ENCODE peak calls at places on chromosomes 7 and 10, in six cellular contexts. Q is thyroid gland, C is aorta, T is psoas muscle, L is keratinocyte, E is lower lobe of right lung. S is an unnamed sample.

GRCh38 chr10:6228647-6229046 is 25.9 kb downstream of the PFKFB3 start:
- DNase-seq in E (peak), T (no peak), C (peak), L (no peak), Q (no peak), S (no peak)

GRCh38 chr10:97169063-97169462 is 16.7 kb downstream of the SLIT1 start:
- DNase-seq in E (no peak), Q (no peak), C (no peak), L (no peak), T (no peak), S (no peak)

GRCh38 chr10:29409241-29410051 is 120.6 kb downstream of the LYZL1 start:
- DNase-seq in C (peak), E (peak), T (peak), L (no peak), Q (peak), S (no peak)

GRCh38 chr10:16381083-16381482 is 55.7 kb upstream of the PTER start:
- DNase-seq in T (no peak), E (no peak), C (no peak), Q (no peak), L (no peak), S (peak)

GRCh38 chr7:26102176-26102575 is 49.8 kb upstream of the NFE2L3 start:
- DNase-seq in E (no peak), C (no peak), L (no peak), Q (no peak), T (no peak), S (no peak)

GRCh38 chr10:36380538-36380937 is 738.4 kb upstream of the FZD8 start:
- DNase-seq in Q (no peak), C (no peak), E (no peak), T (no peak), L (no peak), S (no peak)

GRCh38 chr7:74584160-74584954 is 73.2 kb upstream of the GTF2I start:
- DNase-seq in E (no peak), T (no peak), Q (no peak), C (no peak), L (no peak), S (no peak)

GRCh38 chr10:52599586-52600200 is 172.9 kb downstream of the MBL2 start:
- DNase-seq in C (no peak), E (no peak), T (no peak), Q (no peak), L (no peak), S (no peak)

GRCh38 chr7:152341039-152341913 is 94.5 kb downstream of the KMT2C start:
- DNase-seq in L (no peak), C (no peak), E (no peak), T (no peak), Q (peak), S (no peak)

GRCh38 chr10:79465341-79465740 is 19.9 kb upstream of the ZCCHC24 start:
- DNase-seq in L (no peak), E (no peak), Q (no peak), T (no peak), C (no peak), S (no peak)

GRCh38 chr7:20153567-20153966 is 63.6 kb downstream of the MACC1 start:
- DNase-seq in T (no peak), C (no peak), E (no peak), Q (no peak), L (no peak), S (no peak)

GRCh38 chr7:20458483-20458882 is 127.8 kb downstream of the ITGB8 start:
- DNase-seq in E (no peak), T (no peak), C (no peak), L (no peak), Q (no peak), S (no peak)

GRCh38 chr10:16116404-16117304 is 256.3 kb upstream of the MINDY3 start:
- DNase-seq in T (no peak), Q (peak), E (no peak), C (no peak), L (no peak), S (no peak)

GRCh38 chr7:70712942-70713341 is 419.0 kb upstream of the GALNT17 start:
- DNase-seq in E (no peak), T (peak), Q (no peak), L (no peak), C (no peak), S (no peak)

GRCh38 chr7:91883676-91884362 is 3.3 kb upstream of the MTERF1 start:
- DNase-seq in C (no peak), T (no peak), E (peak), L (no peak), Q (peak), S (no peak)

GRCh38 chr7:50718311-50718710 is 64.4 kb downstream of the GRB10 start:
- DNase-seq in E (no peak), Q (no peak), C (no peak), T (no peak), L (no peak), S (no peak)

GRCh38 chr10:9096288-9096687 is 1041.8 kb downstream of the GATA3 start:
- DNase-seq in T (no peak), L (no peak), Q (no peak), C (no peak), E (no peak), S (no peak)

GRCh38 chr10:124715479-124715878 is 28.7 kb downstream of the FAM53B start:
- DNase-seq in T (no peak), C (no peak), Q (no peak), E (no peak), L (no peak), S (no peak)

GRCh38 chr10:128877141-128877540 is 589.9 kb upstream of the MGMT start:
- DNase-seq in Q (no peak), T (no peak), C (no peak), E (no peak), L (no peak), S (no peak)

GRCh38 chr7:75892634-75893272 is 13.9 kb downstream of the RHBDD2 start:
- DNase-seq in Q (peak), T (peak), C (no peak), L (no peak), E (peak), S (peak)

GRCh38 chr7:17948503-17949238 is 8.4 kb upstream of the SNX13 start:
- DNase-seq in C (no peak), L (no peak), Q (no peak), T (no peak), E (no peak), S (no peak)

GRCh38 chr10:3756360-3756740 is 28.7 kb downstream of the KLF6 start:
- DNase-seq in T (no peak), C (no peak), Q (no peak), L (no peak), E (no peak), S (no peak)

GRCh38 chr10:129078746-129079480 is 388.1 kb upstream of the MGMT start:
- DNase-seq in T (no peak), Q (no peak), C (no peak), E (no peak), L (no peak), S (no peak)

GRCh38 chr10:59812541-59813122 is 59.4 kb upstream of the MRLN start:
- DNase-seq in E (no peak), Q (no peak), T (no peak), C (no peak), L (no peak), S (no peak)

GRCh38 chr10:102652170-102652926 is 8.1 kb downstream of the TRIM8 start:
- DNase-seq in C (peak), Q (no peak), E (no peak), L (no peak), T (peak), S (no peak)

GRCh38 chr10:68471063-68471585 is 649 bp downstream of the DNA2 start:
- DNase-seq in T (no peak), L (no peak), C (no peak), Q (no peak), E (no peak), S (no peak)

GRCh38 chr10:110544958-110545537 is 22.4 kb upstream of the SMC3 start:
- DNase-seq in L (no peak), E (no peak), T (no peak), C (no peak), Q (no peak), S (no peak)

GRCh38 chr7:1533569-1534329 is 3.2 kb downstream of the MAFK start:
- DNase-seq in T (peak), L (no peak), C (peak), E (no peak), Q (peak), S (peak)

GRCh38 chr10:96512524-96512991 is 1.2 kb downstream of the TLL2 start:
- DNase-seq in T (peak), Q (peak), E (no peak), C (no peak), L (no peak), S (no peak)

GRCh38 chr10:77455538-77455937 is 182.1 kb downstream of the KCNMA1 start:
- DNase-seq in C (no peak), Q (no peak), E (no peak), L (no peak), T (no peak), S (no peak)

DNA sequence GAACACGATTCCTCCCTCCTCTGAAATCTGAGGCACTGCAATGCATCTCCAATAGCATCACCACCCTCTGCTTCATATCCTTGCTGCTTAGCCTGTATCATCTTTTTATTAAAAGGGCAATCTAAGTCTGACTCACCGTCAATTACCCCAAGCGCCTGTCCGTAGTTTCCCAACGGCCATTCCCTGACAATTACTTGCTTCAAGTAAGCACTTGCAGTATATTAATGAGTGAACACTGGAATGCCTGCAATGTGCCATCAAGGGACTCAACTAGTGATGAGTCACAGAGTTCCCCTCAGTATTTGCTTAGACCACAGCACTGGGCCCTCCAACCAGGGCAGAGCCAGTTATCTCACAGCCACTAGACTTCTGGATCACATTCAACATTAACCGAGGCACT is 19.5 kb upstream of the PPP1R3C start:
- DNase-seq in E (no peak), L (peak), T (no peak), C (no peak), Q (peak), S (peak)
- H3K27ac ChIP-seq in E (no peak), L (peak), T (no peak), C (no peak), Q (no peak), S (peak)

GRCh38 chr7:112161253-112162160 is 44.7 kb downstream of the DOCK4 start:
- DNase-seq in C (no peak), T (no peak), L (no peak), Q (no peak), E (no peak), S (no peak)
- H3K27ac ChIP-seq in C (no peak), T (no peak), L (no peak), Q (no peak), E (peak), S (no peak)

GRCh38 chr7:45088146-45088701 is 545 bp downstream of the NACAD start:
- DNase-seq in C (peak), L (no peak), Q (no peak), T (no peak), E (no peak), S (no peak)
- H3K27ac ChIP-seq in C (peak), L (no peak), Q (no peak), T (peak), E (peak), S (no peak)

GRCh38 chr7:11079907-11080306 is 106.2 kb downstream of the PHF14 start:
- DNase-seq in C (no peak), Q (no peak), E (no peak), L (no peak), T (no peak), S (no peak)

GRCh38 chr7:11078242-11078834 is 104.7 kb downstream of the PHF14 start:
- DNase-seq in L (no peak), E (no peak), Q (no peak), C (no peak), T (no peak), S (no peak)

GRCh38 chr7:11082552-11083213 is 109.0 kb downstream of the PHF14 start:
- DNase-seq in E (no peak), L (no peak), C (no peak), Q (no peak), T (no peak), S (no peak)

GRCh38 chr7:11082121-11082520 is 108.4 kb downstream of the PHF14 start:
- DNase-seq in T (no peak), E (no peak), L (no peak), Q (no peak), C (no peak), S (no peak)

GRCh38 chr7:11083214-11083568 is 109.5 kb downstream of the PHF14 start:
- DNase-seq in C (no peak), Q (no peak), E (no peak), L (no peak), T (no peak), S (no peak)
- H3K27ac ChIP-seq in C (no peak), Q (no peak), E (no peak), L (peak), T (no peak), S (no peak)

GRCh38 chr10:103812004-103812403 is 43.4 kb downstream of the SH3PXD2A start:
- DNase-seq in L (no peak), E (peak), C (peak), Q (no peak), T (no peak), S (no peak)
- H3K27ac ChIP-seq in L (no peak), E (peak), C (no peak), Q (no peak), T (no peak), S (no peak)

GRCh38 chr7:100879685-100880261 is 4.9 kb downstream of the SRRT start:
- DNase-seq in E (no peak), Q (no peak), C (no peak), L (no peak), T (no peak), S (no peak)
- H3K27ac ChIP-seq in E (no peak), Q (no peak), C (no peak), L (no peak), T (no peak), S (no peak)

DNA sequence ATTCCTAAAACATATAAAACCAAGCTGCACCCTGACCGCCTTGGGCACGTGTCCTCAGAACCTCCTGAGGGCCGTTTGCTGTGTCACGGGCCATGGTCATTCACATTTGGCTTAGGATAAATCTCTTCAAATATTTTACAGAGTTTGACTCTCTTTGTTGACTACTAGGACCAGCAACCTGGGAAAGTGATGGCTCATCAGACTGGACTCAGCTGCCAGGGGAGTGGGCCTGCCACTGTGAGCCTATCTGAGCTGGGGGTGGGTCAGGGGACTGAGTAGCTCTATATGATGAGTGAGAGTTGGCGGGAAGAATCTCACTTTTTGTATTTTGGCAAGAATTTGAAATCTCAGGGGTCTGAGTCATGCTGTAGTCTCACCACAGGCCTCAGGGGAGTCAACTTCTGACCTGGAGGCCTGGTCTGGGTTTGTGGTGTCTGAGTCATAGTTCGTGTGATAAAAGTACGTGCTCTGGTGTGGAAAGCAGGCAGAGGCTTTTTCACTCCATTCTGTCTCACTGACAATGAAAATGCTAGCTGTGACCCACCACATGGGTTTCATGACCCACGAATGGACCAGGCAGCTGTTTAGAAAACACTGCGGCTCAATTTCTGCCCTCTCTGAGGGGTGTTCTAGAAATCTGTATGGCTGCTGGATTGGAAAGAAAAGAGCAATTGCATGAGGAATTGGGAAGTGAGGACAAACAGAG is 4.2 kb upstream of the UPP1 start:
- DNase-seq in T (peak), L (peak), C (peak), E (no peak), Q (peak), S (peak)
- H3K27ac ChIP-seq in T (peak), L (peak), C (peak), E (peak), Q (peak), S (peak)

GRCh38 chr7:116030626-116031276 is at the start of gene TFEC:
- DNase-seq in E (no peak), T (no peak), L (no peak), C (no peak), Q (no peak), S (no peak)
- H3K27ac ChIP-seq in E (peak), T (no peak), L (no peak), C (no peak), Q (no peak), S (peak)

S was measured in epithelial cell of prostate.